ENCODE peak calls at places on chromosomes 12 and 14, in five cellular contexts. V is neuronal stem cell, W is trophoblast cell, J is mesenchymal stem cell, O is H1. B is an unnamed sample.

GRCh38 chr12:22631863-22632463 is 7.0 kb downstream of the ETNK1 start:
- DNase-seq in O (no peak), W (peak; percentile 42), V (no peak), J (peak; percentile 32), B (no peak)

GRCh38 chr14:77071938-77072388 is 26.1 kb upstream of the CIPC start:
- DNase-seq in O (no peak), J (no peak), W (peak; percentile 60), V (no peak), B (no peak)

GRCh38 chr12:52293926-52294325 is 2.6 kb upstream of the KRT81 start:
- DNase-seq in O (no peak), W (no peak), J (no peak), V (no peak), B (no peak)

GRCh38 chr14:26775765-26776577 is 178.1 kb upstream of the NOVA1 start:
- DNase-seq in O (no peak), W (peak; percentile 4), J (peak; percentile 67), V (no peak), B (no peak)

GRCh38 chr12:9331218-9331626 is 123.0 kb upstream of the PZP start:
- DNase-seq in V (peak; percentile 56), J (peak; percentile 50), O (peak; percentile 94), W (peak; percentile 73), B (peak; percentile 87)

GRCh38 chr12:95386056-95386455 is 87.9 kb upstream of the METAP2 start:
- DNase-seq in W (peak; percentile 26), J (no peak), O (no peak), V (no peak), B (no peak)

GRCh38 chr14:31263485-31264133 is 56.0 kb upstream of the HECTD1 start:
- DNase-seq in W (peak; percentile 96), O (no peak), V (no peak), J (peak; percentile 98), B (no peak)

GRCh38 chr12:81800298-81801148 is 41.4 kb upstream of the PPFIA2 start:
- DNase-seq in J (peak; percentile 38), V (no peak), W (no peak), O (no peak), B (peak; percentile 47)

GRCh38 chr12:59446156-59446555 is 149.7 kb upstream of the SLC16A7 start:
- DNase-seq in J (no peak), V (no peak), O (no peak), W (no peak), B (no peak)

GRCh38 chr12:15163577-15163976 is 57.6 kb downstream of the RERG start:
- DNase-seq in O (no peak), W (no peak), J (peak; percentile 33), V (no peak), B (no peak)

GRCh38 chr12:108583971-108584370 is 13.9 kb downstream of the TMEM119 start:
- DNase-seq in O (no peak), J (no peak), V (no peak), W (no peak), B (no peak)

GRCh38 chr12:88247241-88247643 is 105.1 kb downstream of the TMTC3 start:
- DNase-seq in W (peak; percentile 22), J (peak; percentile 42), V (no peak), O (no peak), B (no peak)

GRCh38 chr12:509494-509893 is 49.8 kb downstream of the B4GALNT3 start:
- DNase-seq in J (peak; percentile 37), O (no peak), W (no peak), V (no peak), B (no peak)

GRCh38 chr14:27995688-27996087 is 770.9 kb upstream of the FOXG1 start:
- DNase-seq in J (no peak), W (no peak), V (no peak), O (no peak), B (no peak)

GRCh38 chr14:58238252-58239247 is 6.1 kb upstream of the PSMA3 start:
- DNase-seq in W (peak; percentile 52), O (no peak), V (no peak), J (peak; percentile 12), B (peak; percentile 39)

GRCh38 chr14:32713856-32714255 is 224.8 kb upstream of the NPAS3 start:
- DNase-seq in V (no peak), O (no peak), W (no peak), J (no peak), B (no peak)

GRCh38 chr12:70592664-70593063 is 44.6 kb downstream of the PTPRB start:
- DNase-seq in O (no peak), J (no peak), W (no peak), V (no peak), B (no peak)

GRCh38 chr14:61264699-61265098 is 16.4 kb downstream of the TMEM30B start:
- DNase-seq in O (no peak), J (no peak), W (no peak), V (no peak), B (no peak)

GRCh38 chr12:131510431-131510830 is 200.5 kb upstream of the SFSWAP start:
- DNase-seq in W (no peak), O (no peak), J (no peak), V (no peak), B (no peak)

GRCh38 chr12:107660230-107660629 is 25.4 kb upstream of the PWP1 start:
- DNase-seq in O (no peak), V (no peak), W (no peak), J (no peak), B (no peak)

GRCh38 chr14:20489093-20489994 is 16.0 kb upstream of the RNASE10 start:
- DNase-seq in J (no peak), V (no peak), O (no peak), W (peak; percentile 84), B (no peak)

GRCh38 chr12:2691001-2691339 is 103.8 kb upstream of the FKBP4 start:
- DNase-seq in O (no peak), J (peak; percentile 66), W (peak; percentile 39), V (peak; percentile 38), B (peak; percentile 82)

GRCh38 chr12:104816845-104817503 is 141.1 kb downstream of the SLC41A2 start:
- DNase-seq in O (no peak), W (no peak), J (no peak), V (no peak), B (no peak)

GRCh38 chr14:100450736-100451135 is 127.6 kb downstream of the SLC25A47 start:
- DNase-seq in V (no peak), O (no peak), J (no peak), W (no peak), B (no peak)

GRCh38 chr14:100451264-100451663 is 128.1 kb downstream of the SLC25A47 start:
- DNase-seq in W (no peak), O (no peak), J (no peak), V (no peak), B (no peak)

GRCh38 chr14:100454437-100454836 is 131.3 kb downstream of the SLC25A47 start:
- DNase-seq in J (no peak), W (no peak), O (no peak), V (no peak), B (no peak)

GRCh38 chr14:100450049-100450448 is 126.9 kb downstream of the SLC25A47 start:
- DNase-seq in V (no peak), W (no peak), O (no peak), J (no peak), B (peak; percentile 11)

DNA sequence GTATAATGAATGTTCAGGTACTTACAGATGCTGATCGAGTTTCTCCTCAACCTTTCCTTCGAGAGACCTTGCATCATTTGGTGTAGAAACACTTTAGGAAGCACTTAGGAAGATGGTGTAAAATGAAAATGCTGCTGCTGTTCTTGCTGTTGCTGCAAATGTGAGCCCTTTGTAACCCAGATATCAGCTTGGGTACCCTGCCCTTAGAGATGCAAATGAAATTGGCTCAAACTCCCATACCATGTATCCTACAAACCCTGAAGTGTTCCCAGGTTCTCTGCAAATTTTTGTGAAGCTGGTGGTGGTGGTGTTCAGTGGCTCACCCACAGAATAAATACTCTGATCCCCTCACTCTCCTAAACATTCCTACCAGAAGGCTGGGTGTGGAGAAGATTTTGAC is 130.8 kb downstream of the SLC25A47 start:
- DNase-seq in W (no peak), V (no peak), O (no peak), J (no peak), B (no peak)
- H2BK12ac ChIP-seq in W (no peak overlapping the region), V (no peak overlapping the region), O (no peak overlapping the region), J (no peak overlapping the region), B (no peak overlapping the region)

GRCh38 chr14:89126461-89126860 is 290.6 kb downstream of the FOXN3 start:
- DNase-seq in V (no peak), W (no peak), J (no peak), O (no peak), B (no peak)

GRCh38 chr14:89123215-89123614 is 293.8 kb downstream of the FOXN3 start:
- DNase-seq in J (no peak), V (no peak), O (no peak), W (no peak), B (no peak)

GRCh38 chr14:89121961-89122675 is 294.9 kb downstream of the FOXN3 start:
- DNase-seq in J (no peak), O (peak; percentile 59), W (no peak), V (peak; percentile 60), B (peak; percentile 75)

GRCh38 chr14:89125216-89125615 is 291.8 kb downstream of the FOXN3 start:
- DNase-seq in O (no peak), W (no peak), J (no peak), V (no peak), B (no peak)

GRCh38 chr14:89123851-89124250 is 293.2 kb downstream of the FOXN3 start:
- DNase-seq in V (no peak), W (no peak), O (no peak), J (no peak), B (no peak)
- H2BK12ac ChIP-seq in V (no peak overlapping the region), W (no peak overlapping the region), O (no peak overlapping the region), J (no peak overlapping the region), B (no peak overlapping the region)

GRCh38 chr14:75494898-75495297 is 27.4 kb upstream of the BATF start:
- DNase-seq in O (no peak), W (no peak), J (peak; percentile 15), V (no peak), B (no peak)
- H2BK12ac ChIP-seq in O (no peak overlapping the region), W (no peak overlapping the region), J (no peak overlapping the region), V (no peak overlapping the region), B (no peak overlapping the region)

DNA sequence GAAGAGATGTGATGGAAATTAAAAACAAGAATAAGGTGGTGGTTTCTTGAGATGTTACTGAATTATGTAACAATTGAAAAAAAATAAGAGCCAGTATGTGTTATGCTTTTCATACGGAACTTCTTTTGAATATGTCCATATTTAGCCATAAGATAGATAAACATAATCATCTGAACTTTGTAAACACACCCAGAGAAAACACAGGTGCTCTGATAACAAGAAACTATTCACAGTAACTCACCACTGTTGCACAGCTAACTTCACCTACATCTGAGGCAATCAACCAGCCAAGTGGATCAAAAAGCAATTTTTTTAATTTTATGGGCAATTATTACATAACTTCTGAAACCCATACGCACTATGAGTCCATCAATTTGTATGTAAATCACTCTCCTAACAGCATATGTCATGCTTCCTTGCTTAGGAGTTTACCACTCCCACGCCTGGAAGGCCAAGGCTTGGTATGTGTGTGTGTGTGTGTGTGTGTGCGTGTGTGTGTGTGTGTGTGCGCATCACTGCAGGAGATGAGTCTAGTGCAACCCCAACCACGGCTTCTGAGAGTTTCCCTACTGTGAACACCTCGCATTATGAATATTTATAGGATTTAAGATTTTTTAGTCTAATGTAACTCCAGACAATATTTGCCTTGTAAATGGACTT is 443.4 kb downstream of the BCAT1 start:
- DNase-seq in W (no peak), O (no peak), V (no peak), J (no peak), B (no peak)
- H2BK12ac ChIP-seq in W (no peak overlapping the region), O (no peak overlapping the region), V (no peak overlapping the region), J (no peak overlapping the region), B (no peak overlapping the region)

DNA sequence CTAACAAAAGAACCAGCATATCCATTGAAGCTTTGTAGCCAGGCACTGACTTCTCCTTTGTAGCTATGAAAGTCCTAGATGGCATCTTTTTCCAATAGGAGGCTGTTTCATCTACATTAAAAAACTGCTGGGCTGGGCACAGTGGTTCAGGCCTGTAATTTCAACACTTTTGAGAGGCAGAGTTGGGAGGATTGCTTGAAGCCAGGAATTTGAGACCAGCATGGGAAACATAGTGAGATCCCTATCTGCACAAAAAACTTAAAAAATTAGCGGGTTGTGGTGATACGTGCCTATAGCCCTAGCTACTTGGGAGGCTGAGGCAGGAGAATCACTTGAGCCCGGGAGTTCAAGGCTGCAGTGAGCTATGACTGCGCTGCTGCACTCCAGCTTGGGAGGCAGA is 167.7 kb downstream of the CALM1 start:
- DNase-seq in J (no peak), W (peak; percentile 94), V (no peak), O (no peak), B (no peak)
- H2BK12ac ChIP-seq in J (no peak overlapping the region), W (no peak overlapping the region), V (no peak overlapping the region), O (no peak overlapping the region), B (no peak overlapping the region)